ENCODE peak calls at places on chromosomes 13 and 19, in five cellular contexts. T is HCT116, O is H1, H is HepG2, B is SK-N-SH. I is an unnamed sample.

GRCh38 chr13:58376775-58377174 is 745.2 kb downstream of the PCDH17 start:
- DNase-seq in T (no peak), O (no peak), H (no peak), B (no peak), I (no peak)

GRCh38 chr19:18483119-18483518 is 38.8 kb downstream of the ELL start:
- DNase-seq in T (no peak), O (no peak), H (no peak), B (no peak), I (no peak)

GRCh38 chr19:37572203-37572602 is 22.4 kb downstream of the ZNF571 start:
- DNase-seq in T (no peak), O (no peak), H (no peak), B (no peak), I (no peak)

GRCh38 chr13:64397699-64398098 is 2832.4 kb downstream of the PCDH9 start:
- DNase-seq in T (no peak), O (no peak), H (no peak), B (no peak), I (no peak)

GRCh38 chr19:40668991-40669614 is 21.3 kb downstream of the NUMBL start:
- DNase-seq in T (no peak), O (no peak), H (no peak), B (no peak), I (no peak)

GRCh38 chr13:42137856-42138537 is 89.5 kb downstream of the DGKH start:
- DNase-seq in T (no peak), O (no peak), H (no peak), B (no peak), I (no peak)

GRCh38 chr19:16040642-16041041 is 35.7 kb upstream of the TPM4 start:
- DNase-seq in T (no peak), O (no peak), H (peak), B (no peak), I (no peak)

GRCh38 chr19:10858204-10858828 is 10.1 kb downstream of the C19orf38 start:
- DNase-seq in T (no peak), O (no peak), H (no peak), B (peak), I (no peak)

GRCh38 chr13:76948139-76948538 is at the start of gene ACOD1:
- DNase-seq in T (no peak), O (no peak), H (no peak), B (no peak), I (no peak)

GRCh38 chr13:27006519-27007161 is 165.0 kb downstream of the USP12 start:
- DNase-seq in T (peak), O (no peak), H (no peak), B (peak), I (peak)

GRCh38 chr19:1847684-1848398 is 442 bp downstream of the REXO1 start:
- DNase-seq in T (no peak), O (no peak), H (peak), B (peak), I (no peak)
- TF ChIP-seq JUND in T (no peak), O (no peak), H (no peak), B (no peak), I (no peak)

GRCh38 chr19:53102701-53103140 is 501 bp downstream of the ZNF160 start:
- DNase-seq in T (no peak), O (no peak), H (no peak), B (peak), I (peak)
- TF ChIP-seq JUND in T (no peak), O (no peak), H (no peak), B (no peak), I (no peak)

DNA sequence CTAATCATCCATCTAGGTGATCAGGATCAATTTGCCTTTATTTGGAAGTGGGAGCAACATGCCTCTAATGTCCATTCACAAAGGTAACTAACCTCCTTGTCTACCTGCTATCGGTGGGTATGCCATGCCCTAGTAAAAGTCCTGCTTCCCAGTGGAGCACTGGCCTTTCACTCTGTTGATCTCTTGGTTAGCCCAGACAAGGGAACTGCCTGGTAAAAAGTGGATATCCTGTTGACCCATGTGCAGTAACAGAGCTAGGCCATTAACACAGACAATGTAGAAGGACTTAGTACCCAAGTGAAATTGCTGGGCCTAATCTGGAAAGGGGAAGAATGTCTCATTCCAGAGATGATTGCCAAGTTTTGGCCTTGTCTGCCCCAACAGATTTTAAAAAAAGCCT is 171.5 kb upstream of the CSNK1A1L start:
- DNase-seq in T (no peak), O (no peak), H (no peak), B (no peak), I (no peak)
- TF ChIP-seq JUND in T (no peak), O (no peak), H (no peak), B (no peak), I (no peak)

DNA sequence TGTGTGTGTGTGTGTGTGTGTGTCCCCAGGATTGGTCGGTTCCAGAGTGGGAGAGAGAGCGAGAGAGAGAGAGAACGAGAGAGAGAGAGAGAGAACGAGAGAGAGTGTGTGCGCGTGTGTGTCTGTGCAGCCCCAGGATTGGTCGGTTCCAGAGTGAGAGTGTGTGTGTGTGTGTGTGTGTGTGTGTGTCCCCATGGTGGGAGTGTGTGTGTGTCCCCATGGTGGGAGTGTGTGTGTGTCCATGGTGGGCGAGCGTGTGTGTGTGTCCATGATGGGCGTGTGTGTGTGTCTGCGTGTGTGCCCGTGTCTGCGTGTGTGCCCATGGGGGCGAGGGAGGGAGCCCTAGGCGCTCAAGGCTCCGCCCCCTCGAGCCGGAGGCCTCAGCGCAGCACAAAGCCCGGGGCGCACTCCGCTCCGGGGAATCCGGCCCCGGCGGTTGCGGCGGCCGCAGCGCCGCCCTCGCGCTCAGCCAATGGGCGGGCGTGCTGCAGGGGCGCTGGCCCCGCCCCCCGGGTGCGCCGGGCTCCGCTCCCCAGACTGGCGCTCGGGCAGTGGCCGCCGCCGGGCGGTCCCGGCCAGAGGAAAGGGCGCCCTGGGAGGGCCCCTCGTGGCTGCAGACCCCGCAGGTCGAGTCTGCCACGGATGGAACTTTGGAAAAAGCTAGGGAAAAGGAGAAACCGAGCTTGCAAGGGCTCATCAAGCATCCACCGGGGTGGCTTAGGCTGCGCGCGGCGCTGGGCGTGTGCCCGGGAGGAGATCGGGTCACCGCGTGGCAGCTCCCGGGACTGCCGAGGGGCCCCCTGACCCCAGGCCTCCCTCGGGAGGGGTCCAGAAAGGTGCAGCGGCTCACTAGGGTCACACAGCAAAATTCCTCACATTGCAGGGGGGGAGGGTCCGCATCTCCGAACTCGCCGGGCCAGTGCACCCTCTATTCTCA is 96.2 kb downstream of the INSR start:
- DNase-seq in T (peak), O (peak), H (peak), B (peak), I (peak)
- TF ChIP-seq JUND in T (peak), O (no peak), H (no peak), B (no peak), I (no peak)

GRCh38 chr13:52447815-52448552 is 2.5 kb downstream of the VPS36 start:
- DNase-seq in T (no peak), O (no peak), H (no peak), B (no peak), I (no peak)
- TF ChIP-seq JUND in T (no peak), O (no peak), H (no peak), B (no peak), I (no peak)

GRCh38 chr13:24923305-24923640 is 159.3 kb downstream of the RNF17 start:
- DNase-seq in T (no peak), O (no peak), H (no peak), B (peak), I (no peak)
- TF ChIP-seq JUND in T (no peak), O (no peak), H (no peak), B (no peak), I (no peak)

GRCh38 chr13:73138276-73138950 is 79.6 kb downstream of the KLF5 start:
- DNase-seq in T (no peak), O (no peak), H (peak), B (no peak), I (no peak)

GRCh38 chr13:73140804-73141203 is 82.0 kb downstream of the KLF5 start:
- DNase-seq in T (no peak), O (no peak), H (no peak), B (no peak), I (no peak)

GRCh38 chr13:73138967-73139491 is 80.2 kb downstream of the KLF5 start:
- DNase-seq in T (no peak), O (no peak), H (no peak), B (no peak), I (no peak)

GRCh38 chr13:73142091-73142490 is 83.3 kb downstream of the KLF5 start:
- DNase-seq in T (no peak), O (no peak), H (no peak), B (no peak), I (no peak)

DNA sequence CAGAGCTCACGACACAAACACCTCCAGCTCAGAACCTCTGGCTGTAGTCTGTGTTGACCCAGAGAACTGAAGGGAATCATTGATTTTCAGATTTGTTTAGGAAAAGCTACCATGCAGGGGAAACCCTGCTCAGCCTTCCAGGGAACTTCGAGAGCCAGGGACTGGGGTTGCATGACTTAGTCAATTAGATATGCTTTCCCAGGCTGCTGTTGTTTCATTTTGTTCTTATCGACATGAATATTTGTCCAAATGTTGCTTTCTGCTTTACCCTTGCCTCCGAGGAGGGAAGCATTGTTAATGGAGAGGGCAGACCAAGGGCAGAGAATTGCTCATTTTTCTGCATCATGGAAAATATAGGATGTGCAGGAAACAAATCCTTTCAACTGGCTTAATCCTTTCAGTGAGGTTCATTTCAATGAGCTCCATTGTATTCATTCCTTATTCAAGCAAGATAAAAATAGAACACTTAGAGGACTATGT is 82.5 kb downstream of the KLF5 start:
- DNase-seq in T (no peak), O (no peak), H (peak), B (no peak), I (no peak)
- TF ChIP-seq JUND in T (no peak), O (no peak), H (no peak), B (no peak), I (no peak)

GRCh38 chr19:12648088-12648487 is 18.5 kb downstream of the MAN2B1 start:
- DNase-seq in T (no peak), O (no peak), H (no peak), B (peak), I (no peak)
- TF ChIP-seq JUND in T (no peak), O (no peak), H (no peak), B (no peak), I (no peak)

GRCh38 chr19:45769054-45769782 is at the start of gene SIX5:
- DNase-seq in T (peak), O (peak), H (peak), B (peak), I (peak)

GRCh38 chr19:45766919-45767346 is 2.1 kb downstream of the SIX5 start:
- DNase-seq in T (no peak), O (no peak), H (no peak), B (no peak), I (no peak)

GRCh38 chr19:45767410-45767880 is 1.6 kb downstream of the SIX5 start:
- DNase-seq in T (no peak), O (no peak), H (peak), B (no peak), I (peak)

GRCh38 chr19:45768644-45769053 is 403 bp downstream of the SIX5 start:
- DNase-seq in T (no peak), O (no peak), H (no peak), B (no peak), I (peak)

DNA sequence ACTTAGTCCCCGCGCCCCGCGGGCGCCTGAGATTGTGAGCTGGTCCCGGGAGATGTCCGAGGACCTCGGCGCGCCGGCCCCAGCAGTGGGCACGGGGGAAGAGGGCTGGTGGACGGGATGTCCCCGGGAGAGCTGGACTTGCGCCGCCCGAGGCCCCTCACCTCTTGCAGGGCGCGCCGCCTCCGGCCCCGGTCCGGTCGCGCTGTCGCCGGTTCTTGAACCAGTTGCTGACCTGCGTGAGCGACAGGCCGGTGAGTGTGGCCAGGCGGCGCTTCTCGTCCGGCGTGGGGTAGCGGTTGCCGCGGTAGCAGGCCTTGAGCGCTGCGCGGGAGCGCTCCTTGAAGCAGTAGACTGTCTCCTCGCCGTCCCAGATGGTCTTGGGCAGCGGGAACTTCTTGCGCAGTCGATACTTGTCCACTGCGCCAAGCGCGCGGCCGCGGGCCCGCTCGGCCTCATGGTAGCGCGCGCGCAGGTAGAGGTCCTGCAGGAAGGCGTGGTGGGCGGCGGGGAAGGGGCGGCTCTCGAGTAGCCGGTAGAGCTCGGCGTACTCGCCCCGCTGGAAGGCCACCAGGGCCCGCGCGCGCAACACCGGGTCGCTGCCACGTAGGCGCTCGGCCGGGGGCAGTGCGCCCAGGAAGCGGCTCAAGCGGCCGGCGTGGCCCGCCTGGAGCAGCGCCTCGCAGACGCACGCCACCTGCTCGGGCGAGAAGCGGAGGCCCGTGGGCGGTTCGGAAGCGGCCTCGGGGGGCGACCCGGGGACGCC is 990 bp downstream of the SIX5 start:
- DNase-seq in T (no peak), O (no peak), H (peak), B (peak), I (peak)
- TF ChIP-seq JUND in T (no peak), O (no peak), H (no peak), B (no peak), I (no peak)

GRCh38 chr19:31109626-31110025 is 239.6 kb downstream of the TSHZ3 start:
- DNase-seq in T (no peak), O (no peak), H (no peak), B (peak), I (no peak)
- TF ChIP-seq JUND in T (no peak), O (no peak), H (no peak), B (no peak), I (no peak)